ENCODE peak calls at places on chromosomes 5 and 9, in eight cellular contexts. Y, V, J, P, I, A, R and M are unnamed samples.
A peak's percentile ranks its signal among the peaks of the same experiment; 100 is the strongest.

GRCh38 chr5:148970228-148970627 is 92.6 kb downstream of the SH3TC2 start:
- DNase-seq in V (no peak), I (no peak), P (no peak), R (no peak), J (no peak), Y (no peak), A (no peak), M (peak; percentile 54)

GRCh38 chr5:59712836-59713487 is 180.6 kb downstream of the PDE4D start:
- DNase-seq in Y (peak; percentile 2), P (no peak), V (no peak), R (no peak), J (no peak), I (no peak), A (no peak), M (no peak)

GRCh38 chr9:91117959-91118651 is 243.6 kb downstream of the AUH start:
- DNase-seq in R (peak; percentile 82), P (peak; percentile 74), V (peak; percentile 93), I (no peak), J (peak; percentile 94), A (peak; percentile 75), Y (no peak), M (peak; percentile 96)

GRCh38 chr9:70043689-70044449 is at the start of gene MAMDC2:
- DNase-seq in I (no peak), R (peak; percentile 45), J (peak; percentile 51), P (peak; percentile 71), Y (no peak), A (peak; percentile 39), V (peak; percentile 64), M (peak; percentile 53)

GRCh38 chr9:37602817-37603216 is 10.4 kb upstream of the TOMM5 start:
- DNase-seq in A (peak; percentile 60), V (peak; percentile 53), Y (no peak), I (no peak), R (no peak), P (no peak), J (no peak), M (peak; percentile 60)

GRCh38 chr5:115194671-115195070 is 25.0 kb upstream of the TRIM36 start:
- DNase-seq in V (no peak), I (no peak), R (no peak), P (no peak), A (no peak), J (no peak), Y (no peak), M (no peak)

GRCh38 chr5:37375091-37375490 is 4.0 kb upstream of the WDR70 start:
- DNase-seq in A (no peak), Y (no peak), V (peak; percentile 11), R (no peak), I (no peak), J (no peak), P (no peak), M (no peak)

GRCh38 chr5:142330444-142330843 is 5.6 kb upstream of the SPRY4 start:
- DNase-seq in P (no peak), Y (no peak), J (no peak), I (no peak), R (no peak), V (no peak), A (no peak), M (no peak)

GRCh38 chr9:26152350-26152749 is 474.1 kb upstream of the TUSC1 start:
- DNase-seq in V (no peak), I (no peak), J (no peak), P (no peak), A (no peak), R (no peak), Y (no peak), M (no peak)

GRCh38 chr9:126050605-126050990 is 276.0 kb upstream of the MVB12B start:
- DNase-seq in R (no peak), I (no peak), V (no peak), J (no peak), Y (no peak), P (no peak), A (no peak), M (no peak)

GRCh38 chr5:106680330-106680729 is 990.4 kb downstream of the EFNA5 start:
- DNase-seq in A (no peak), J (no peak), V (no peak), Y (no peak), I (no peak), P (no peak), R (no peak), M (no peak)

GRCh38 chr5:81789033-81789432 is 38.1 kb upstream of the SSBP2 start:
- DNase-seq in R (peak; percentile 84), A (no peak), P (no peak), I (no peak), J (no peak), Y (no peak), V (no peak), M (no peak)

GRCh38 chr5:152527358-152528048 is 122.4 kb upstream of the NMUR2 start:
- DNase-seq in R (no peak), V (no peak), P (no peak), J (no peak), I (no peak), A (no peak), Y (no peak), M (no peak)

GRCh38 chr9:21993893-21994525 is at the start of gene CDKN2A:
- DNase-seq in I (no peak), R (peak; percentile 79), A (no peak), Y (peak; percentile 31), V (no peak), J (no peak), P (peak; percentile 46), M (peak; percentile 58)

GRCh38 chr5:148932355-148932935 is 106.0 kb downstream of the ADRB2 start:
- DNase-seq in J (no peak), R (no peak), V (no peak), I (no peak), Y (no peak), P (no peak), A (no peak), M (no peak)

GRCh38 chr9:122218070-122218884 is 10.5 kb downstream of the LHX6 start:
- DNase-seq in V (no peak), I (no peak), P (no peak), A (no peak), J (no peak), R (no peak), Y (no peak), M (no peak)

DNA sequence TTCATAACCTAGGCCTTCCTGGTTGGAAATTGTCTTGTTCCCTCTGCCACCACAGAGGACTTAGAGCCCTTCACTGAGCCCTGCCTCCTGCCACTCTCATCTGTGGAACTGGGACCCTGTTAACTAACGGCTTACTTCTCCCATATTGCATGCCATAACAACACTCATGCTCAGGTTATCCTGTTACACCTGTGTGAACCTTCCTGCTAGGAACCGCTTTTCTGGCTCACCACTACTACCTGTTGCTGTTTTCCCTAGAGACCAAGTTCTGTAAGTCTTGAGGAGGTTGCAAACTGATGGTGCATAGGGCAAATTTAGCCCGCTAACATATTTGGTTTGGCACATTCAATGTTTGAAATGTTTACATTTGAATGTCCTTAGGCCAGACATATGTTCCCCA is 33.0 kb upstream of the DTWD2 start:
- DNase-seq in V (no peak), P (no peak), Y (no peak), I (no peak), J (no peak), A (no peak), R (no peak), M (no peak)
- H3K27ac ChIP-seq in V (no peak overlapping the region), P (no peak overlapping the region), Y (no peak overlapping the region), I (no peak overlapping the region), J (no peak overlapping the region), A (no peak overlapping the region), R (no peak overlapping the region), M (no peak overlapping the region)

DNA sequence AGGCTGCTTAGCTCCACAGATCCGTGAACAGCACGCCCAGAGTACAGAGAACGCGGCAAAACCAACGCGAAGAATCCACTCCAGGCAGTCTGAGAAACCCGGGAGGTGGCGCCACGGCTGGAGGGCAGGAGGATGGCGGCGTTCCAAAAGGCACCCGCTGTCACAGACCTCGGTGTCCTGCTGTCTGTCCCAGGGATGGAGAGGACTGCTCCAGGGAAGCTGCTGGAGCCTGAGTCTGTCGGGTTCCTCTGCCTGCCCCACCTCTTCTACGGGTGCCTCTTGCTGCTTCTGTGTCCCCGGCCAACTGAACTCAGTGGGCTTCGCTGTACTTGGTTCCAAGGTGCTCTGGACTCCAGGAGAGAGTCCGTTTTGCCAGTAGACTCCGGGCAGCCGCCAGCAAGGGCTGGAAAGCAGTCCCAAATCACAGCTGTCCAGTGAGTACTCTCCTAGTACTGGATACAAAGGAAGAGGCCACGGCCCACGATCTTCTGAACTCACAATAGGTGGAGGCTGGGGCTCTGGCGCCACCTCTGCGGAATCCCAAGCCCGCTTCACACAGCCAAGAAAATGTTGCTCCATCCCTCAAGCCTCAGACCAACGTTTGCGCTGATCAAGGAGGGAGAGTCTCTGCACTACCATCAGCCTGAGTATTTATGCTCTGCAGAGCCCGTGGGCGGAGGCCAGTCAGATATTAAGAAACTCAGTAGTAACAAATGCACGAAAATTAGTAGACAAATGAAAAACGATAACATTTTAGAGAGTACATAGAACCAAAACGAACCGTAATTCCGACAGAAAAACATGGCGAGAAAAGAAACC is 442 bp downstream of the ANXA2R start:
- DNase-seq in J (peak; percentile 48), P (peak; percentile 58), V (peak; percentile 84), R (peak; percentile 87), A (peak; percentile 66), I (no peak), Y (peak; percentile 73), M (peak; percentile 80)
- H3K27me3 ChIP-seq in J (no peaks in the 10 kb centered on the region), P (peaks cover 81% of the 10 kb centered on the region), V (no peaks in the 10 kb centered on the region), R (no peaks in the 10 kb centered on the region), A (no peaks in the 10 kb centered on the region), I (no peaks in the 10 kb centered on the region), Y (no peaks in the 10 kb centered on the region), M (peaks cover 22% of the 10 kb centered on the region)

GRCh38 chr9:14478175-14479165 is 164.5 kb upstream of the NFIB start:
- DNase-seq in A (no peak), J (no peak), R (peak; percentile 46), P (no peak), Y (no peak), I (no peak), V (no peak), M (no peak)
- H3K27ac ChIP-seq in A (no peak overlapping the region), J (no peak overlapping the region), R (no peak overlapping the region), P (no peak overlapping the region), Y (no peak overlapping the region), I (no peak overlapping the region), V (no peak overlapping the region), M (no peak overlapping the region)

GRCh38 chr5:150190503-150190973 is 676 bp downstream of the SLC6A7 start:
- DNase-seq in Y (no peak), P (no peak), V (no peak), R (no peak), A (no peak), I (no peak), J (no peak), M (no peak)
- H3K27me3 ChIP-seq in Y (peaks cover 4% of the 10 kb centered on the region), P (peaks cover 4% of the 10 kb centered on the region), V (peaks cover 23% of the 10 kb centered on the region), R (peaks cover 55% of the 10 kb centered on the region), A (peaks cover 25% of the 10 kb centered on the region), I (no peaks in the 10 kb centered on the region), J (peaks cover 42% of the 10 kb centered on the region), M (peaks cover 37% of the 10 kb centered on the region)

GRCh38 chr5:157155297-157155696 is 10.8 kb downstream of the GARIN3 start:
- DNase-seq in A (no peak), V (no peak), I (no peak), P (no peak), Y (no peak), R (no peak), J (no peak), M (no peak)
- H3K27ac ChIP-seq in A (no peak overlapping the region), V (no peak overlapping the region), I (no peak overlapping the region), P (no peak overlapping the region), Y (no peak overlapping the region), R (no peak overlapping the region), J (no peak overlapping the region), M (no peak overlapping the region)

GRCh38 chr5:65305913-65306312 is 175.8 kb downstream of the ADAMTS6 start:
- DNase-seq in J (no peak), R (peak; percentile 7), P (no peak), V (no peak), I (no peak), Y (no peak), A (no peak), M (no peak)
- H3K27me3 ChIP-seq in J (no peaks in the 10 kb centered on the region), R (no peaks in the 10 kb centered on the region), P (no peaks in the 10 kb centered on the region), V (no peaks in the 10 kb centered on the region), I (no peaks in the 10 kb centered on the region), Y (no peaks in the 10 kb centered on the region), A (no peaks in the 10 kb centered on the region), M (no peaks in the 10 kb centered on the region)

GRCh38 chr5:172866802-172867748 is 33.0 kb downstream of the ERGIC1 start:
- DNase-seq in P (no peak), I (no peak), V (peak; percentile 95), A (no peak), J (no peak), R (no peak), Y (no peak), M (no peak)
- H3K27ac ChIP-seq in P (peak overlapping the region; percentile 90), I (peak overlapping the region; percentile 97), V (peak overlapping the region; percentile 95), A (peak overlapping the region; percentile 84), J (no peak overlapping the region), R (peak overlapping the region; percentile 97), Y (no peak overlapping the region), M (peak overlapping the region; percentile 89)